ENCODE peak calls at places on chromosome 5, in ten cellular contexts. Y is endothelial cell of umbilical vein, Q is body of pancreas, M is heart left ventricle, B is uterus, O is prostate gland, T is right lobe of liver, P is sigmoid colon, L is spleen, U is transverse colon. E is an unnamed sample.

GRCh38 chr5:132207783-132208182 is 19.9 kb downstream of the P4HA2 start:
- DNase-seq in Y (no peak), Q (no peak), M (no peak), B (no peak), O (no peak), T (peak; percentile 23), P (no peak), L (no peak), U (no peak), E (no peak)

GRCh38 chr5:93724791-93725190 is 16.6 kb downstream of the POU5F2 start:
- DNase-seq in Y (no peak), Q (no peak), M (no peak), B (no peak), O (no peak), T (no peak), P (no peak), L (no peak), U (no peak), E (no peak)

GRCh38 chr5:172770374-172770674 is 671 bp downstream of the DUSP1 start:
- DNase-seq in Y (no peak), Q (no peak), M (no peak), B (peak; percentile 60), O (no peak), T (no peak), P (no peak), L (peak; percentile 94), U (no peak), E (no peak)

GRCh38 chr5:126531543-126532120 is 63.4 kb downstream of the ALDH7A1 start:
- DNase-seq in Y (no peak), Q (no peak), M (peak; percentile 45), B (no peak), O (no peak), T (no peak), P (no peak), L (no peak), U (no peak), E (no peak)

GRCh38 chr5:170105643-170106611 is at the start of gene FOXI1:
- DNase-seq in Y (no peak), Q (no peak), M (no peak), B (no peak), O (no peak), T (no peak), P (no peak), L (no peak), U (no peak), E (no peak)

GRCh38 chr5:9196403-9197224 is 349.3 kb downstream of the SEMA5A start:
- DNase-seq in Y (no peak), Q (no peak), M (no peak), B (no peak), O (no peak), T (no peak), P (no peak), L (no peak), U (no peak), E (no peak)

GRCh38 chr5:108484035-108484434 is 102.1 kb upstream of the FBXL17 start:
- DNase-seq in Y (no peak), Q (no peak), M (no peak), B (no peak), O (no peak), T (no peak), P (no peak), L (no peak), U (no peak), E (no peak)

GRCh38 chr5:179606071-179606909 is 17.2 kb downstream of the HNRNPH1 start:
- DNase-seq in Y (no peak), Q (no peak), M (no peak), B (no peak), O (no peak), T (no peak), P (peak; percentile 70), L (peak; percentile 62), U (no peak), E (no peak)

GRCh38 chr5:159240301-159240870 is 22.7 kb upstream of the UBLCP1 start:
- DNase-seq in Y (no peak), Q (no peak), M (no peak), B (no peak), O (no peak), T (no peak), P (no peak), L (no peak), U (no peak), E (no peak)

GRCh38 chr5:177232761-177233160 is 70.8 kb downstream of the RAB24 start:
- DNase-seq in Y (no peak), Q (no peak), M (no peak), B (no peak), O (no peak), T (no peak), P (no peak), L (no peak), U (no peak), E (no peak)

GRCh38 chr5:139639619-139640431 is 8.3 kb upstream of the CXXC5 start:
- DNase-seq in Y (no peak), Q (peak; percentile 75), M (peak; percentile 51), B (peak; percentile 23), O (no peak), T (peak; percentile 72), P (peak; percentile 76), L (peak; percentile 79), U (peak; percentile 24), E (peak; percentile 67)

GRCh38 chr5:128436825-128437224 is 101.2 kb downstream of the FBN2 start:
- DNase-seq in Y (peak; percentile 24), Q (no peak), M (no peak), B (no peak), O (no peak), T (no peak), P (no peak), L (no peak), U (no peak), E (no peak)

GRCh38 chr5:175718401-175719108 is 60.7 kb downstream of the HRH2 start:
- DNase-seq in Y (no peak), Q (peak; percentile 63), M (peak; percentile 62), B (no peak), O (peak; percentile 27), T (peak; percentile 60), P (peak; percentile 51), L (no peak), U (peak; percentile 59), E (no peak)

GRCh38 chr5:11048760-11049159 is 287.7 kb upstream of the DAP start:
- DNase-seq in Y (no peak), Q (no peak), M (no peak), B (no peak), O (no peak), T (no peak), P (no peak), L (no peak), U (no peak), E (no peak)

GRCh38 chr5:158759276-158759675 is 340.4 kb downstream of the EBF1 start:
- DNase-seq in Y (no peak), Q (no peak), M (no peak), B (no peak), O (no peak), T (no peak), P (no peak), L (no peak), U (no peak), E (no peak)

GRCh38 chr5:151192626-151193025 is 31.3 kb downstream of the CCDC69 start:
- DNase-seq in Y (no peak), Q (no peak), M (no peak), B (no peak), O (no peak), T (no peak), P (no peak), L (no peak), U (no peak), E (no peak)

GRCh38 chr5:122772446-122772845 is 2.4 kb upstream of the SNX2 start:
- DNase-seq in Y (no peak), Q (no peak), M (no peak), B (no peak), O (no peak), T (no peak), P (no peak), L (no peak), U (no peak), E (no peak)

GRCh38 chr5:166595274-166595951 is 1696.0 kb upstream of the WWC1 start:
- DNase-seq in Y (no peak), Q (no peak), M (no peak), B (no peak), O (no peak), T (no peak), P (no peak), L (no peak), U (no peak), E (no peak)

GRCh38 chr5:166594552-166594951 is 1696.9 kb upstream of the WWC1 start:
- DNase-seq in Y (no peak), Q (no peak), M (no peak), B (no peak), O (no peak), T (no peak), P (no peak), L (no peak), U (no peak), E (no peak)

DNA sequence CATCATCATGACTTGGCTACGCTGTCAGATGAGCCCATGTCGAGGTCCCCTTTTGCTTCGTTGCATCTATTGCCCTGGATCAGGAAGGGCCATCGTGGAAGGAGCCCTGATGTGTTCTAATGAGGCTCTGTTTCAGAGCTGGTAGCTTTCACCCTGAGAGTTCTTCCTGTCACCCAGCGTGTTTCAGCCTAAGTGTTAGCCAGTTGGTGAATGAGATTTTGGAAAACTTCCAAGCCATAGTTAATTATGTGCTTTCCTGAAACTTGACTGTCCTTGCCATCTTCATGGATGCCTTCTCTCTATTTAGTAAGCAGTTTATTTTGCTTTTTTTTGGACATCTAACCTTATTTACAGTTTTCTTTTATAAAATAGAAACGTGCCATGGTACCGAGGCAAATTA is 1695.4 kb upstream of the WWC1 start:
- DNase-seq in Y (no peak), Q (no peak), M (no peak), B (no peak), O (no peak), T (no peak), P (no peak), L (no peak), U (no peak), E (no peak)
- TF ChIP-seq POLR2A in Y (no peak), Q (no peak), M (no peak), B (no peak), O (no peak), T (no peak), P (no peak), L (no peak), U (no peak), E (no peak)

GRCh38 chr5:55231476-55232193 is 1.8 kb downstream of the CCNO start:
- DNase-seq in Y (peak; percentile 52), Q (peak; percentile 36), M (no peak), B (no peak), O (no peak), T (no peak), P (no peak), L (no peak), U (peak; percentile 51), E (no peak)
- H3K4me3 ChIP-seq in Y (no peak overlapping the region), Q (peak overlapping the region; percentile 47), M (peak overlapping the region; percentile 59), B (peak overlapping the region; percentile 55), O (peak overlapping the region; percentile 44), T (peak overlapping the region; percentile 43), P (no peak overlapping the region), L (peak overlapping the region; percentile 15), U (peak overlapping the region; percentile 30), E (peak overlapping the region; percentile 90)

GRCh38 chr5:80760680-80761079 is 105.9 kb upstream of the DHFR start:
- DNase-seq in Y (no peak), Q (no peak), M (no peak), B (no peak), O (no peak), T (no peak), P (no peak), L (no peak), U (no peak), E (no peak)
- H3K4me1 ChIP-seq in Y (no peaks in the 10 kb centered on the region), Q (no peaks in the 10 kb centered on the region), M (no peaks in the 10 kb centered on the region), B (no peaks in the 10 kb centered on the region), O (no peaks in the 10 kb centered on the region), T (no peaks in the 10 kb centered on the region), P (peaks cover 9% of the 10 kb centered on the region), L (peaks cover 9% of the 10 kb centered on the region), U (no peaks in the 10 kb centered on the region), E (no peaks in the 10 kb centered on the region)

GRCh38 chr5:137071526-137071925 is 427.6 kb downstream of the SPOCK1 start:
- DNase-seq in Y (no peak), Q (no peak), M (no peak), B (no peak), O (no peak), T (no peak), P (no peak), L (no peak), U (no peak), E (no peak)
- TF ChIP-seq POLR2A in Y (no peak), Q (no peak), M (no peak), B (no peak), O (no peak), T (no peak), P (no peak), L (no peak), U (no peak), E (no peak)